ENCODE peak calls at places on chromosomes 2 and 18, in five cellular contexts. One of them, this sample, is unnamed.

GRCh38 chr2:129575880-129576279 is 403.6 kb upstream of the RAB6C start:
- DNase-seq in neural crest cell: no peak
- DNase-seq in CD8-positive, alpha-beta T cell: no peak
- DNase-seq in AG04449: no peak
- DNase-seq in right lobe of liver: no peak
- DNase-seq in this sample: no peak

GRCh38 chr18:79765491-79766245 is 32.1 kb upstream of the KCNG2 start:
- DNase-seq in AG04449: no peak
- DNase-seq in neural crest cell: no peak
- DNase-seq in CD8-positive, alpha-beta T cell: no peak
- DNase-seq in right lobe of liver: peak
- DNase-seq in this sample: no peak

GRCh38 chr2:26513261-26513660 is 35.3 kb upstream of the OTOF start:
- DNase-seq in right lobe of liver: no peak
- DNase-seq in CD8-positive, alpha-beta T cell: no peak
- DNase-seq in AG04449: no peak
- DNase-seq in neural crest cell: no peak
- DNase-seq in this sample: no peak

GRCh38 chr2:155099784-155100183 is 401.3 kb downstream of the KCNJ3 start:
- DNase-seq in AG04449: no peak
- DNase-seq in neural crest cell: no peak
- DNase-seq in right lobe of liver: peak
- DNase-seq in CD8-positive, alpha-beta T cell: no peak
- DNase-seq in this sample: no peak

GRCh38 chr2:55718165-55719008 is 24.7 kb upstream of the PNPT1 start:
- DNase-seq in neural crest cell: peak
- DNase-seq in AG04449: peak
- DNase-seq in CD8-positive, alpha-beta T cell: peak
- DNase-seq in right lobe of liver: no peak
- DNase-seq in this sample: no peak

GRCh38 chr2:176088048-176088936 is 4.2 kb upstream of the HOXD13 start:
- DNase-seq in neural crest cell: peak
- DNase-seq in AG04449: no peak
- DNase-seq in CD8-positive, alpha-beta T cell: no peak
- DNase-seq in right lobe of liver: peak
- DNase-seq in this sample: no peak

GRCh38 chr2:235500761-235501662 is 7.2 kb downstream of the AGAP1 start:
- DNase-seq in AG04449: peak
- DNase-seq in CD8-positive, alpha-beta T cell: no peak
- DNase-seq in right lobe of liver: no peak
- DNase-seq in neural crest cell: no peak
- DNase-seq in this sample: no peak

GRCh38 chr2:120761164-120761861 is 25.6 kb downstream of the GLI2 start:
- DNase-seq in right lobe of liver: no peak
- DNase-seq in CD8-positive, alpha-beta T cell: no peak
- DNase-seq in AG04449: no peak
- DNase-seq in neural crest cell: no peak
- DNase-seq in this sample: no peak

GRCh38 chr2:136378712-136379595 is 261.0 kb upstream of the CXCR4 start:
- DNase-seq in right lobe of liver: no peak
- DNase-seq in CD8-positive, alpha-beta T cell: peak
- DNase-seq in AG04449: no peak
- DNase-seq in neural crest cell: peak
- DNase-seq in this sample: no peak

DNA sequence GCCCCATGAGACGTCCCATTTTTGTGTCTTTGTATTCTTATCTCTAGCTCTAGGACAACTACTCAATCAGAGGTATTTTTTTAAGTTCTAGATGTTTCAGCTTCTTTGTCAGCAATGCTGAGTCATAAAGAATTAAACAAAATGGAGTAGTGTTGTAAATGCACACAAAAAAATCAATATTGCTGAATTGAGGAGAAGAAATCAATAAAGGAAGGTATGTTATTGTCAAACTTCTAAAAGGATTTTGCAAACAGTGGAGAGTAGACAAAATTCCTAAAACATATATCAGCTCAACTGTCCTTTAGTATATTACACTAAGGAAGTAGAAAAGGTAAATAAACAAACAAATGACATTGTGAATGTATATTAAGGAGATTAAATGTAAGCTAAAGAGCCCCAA is 726.1 kb upstream of the NRXN1 start:
- DNase-seq in neural crest cell: no peak
- DNase-seq in CD8-positive, alpha-beta T cell: no peak
- DNase-seq in right lobe of liver: no peak
- DNase-seq in AG04449: no peak
- DNase-seq in this sample: no peak
- TF ChIP-seq CTCF in neural crest cell: no peak
- TF ChIP-seq CTCF in CD8-positive, alpha-beta T cell: no peak
- TF ChIP-seq CTCF in right lobe of liver: no peak
- TF ChIP-seq CTCF in AG04449: no peak
- TF ChIP-seq CTCF in this sample: no peak

DNA sequence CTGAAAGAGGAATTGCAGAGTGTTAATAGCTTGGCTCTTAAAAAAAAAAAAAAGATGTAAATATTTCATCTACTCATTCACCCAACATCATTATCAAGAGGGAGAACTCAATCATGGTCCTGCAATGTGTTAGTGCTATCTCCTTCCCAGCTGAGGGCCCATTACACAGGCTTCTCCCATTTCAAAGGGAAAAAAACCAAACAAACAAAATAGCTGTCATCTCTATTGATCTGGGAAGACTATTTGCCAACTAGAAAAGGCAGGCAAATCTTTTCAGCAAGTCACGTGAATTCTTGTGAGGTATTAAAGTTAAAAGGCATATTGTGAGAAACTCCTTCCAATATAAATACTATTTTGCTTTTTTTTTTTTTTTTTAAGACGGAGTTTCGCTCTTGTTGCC is 194.3 kb downstream of the MYO1B start:
- DNase-seq in neural crest cell: no peak
- DNase-seq in right lobe of liver: no peak
- DNase-seq in CD8-positive, alpha-beta T cell: no peak
- DNase-seq in AG04449: no peak
- DNase-seq in this sample: no peak
- TF ChIP-seq CTCF in neural crest cell: no peak
- TF ChIP-seq CTCF in right lobe of liver: no peak
- TF ChIP-seq CTCF in CD8-positive, alpha-beta T cell: no peak
- TF ChIP-seq CTCF in AG04449: no peak
- TF ChIP-seq CTCF in this sample: no peak

DNA sequence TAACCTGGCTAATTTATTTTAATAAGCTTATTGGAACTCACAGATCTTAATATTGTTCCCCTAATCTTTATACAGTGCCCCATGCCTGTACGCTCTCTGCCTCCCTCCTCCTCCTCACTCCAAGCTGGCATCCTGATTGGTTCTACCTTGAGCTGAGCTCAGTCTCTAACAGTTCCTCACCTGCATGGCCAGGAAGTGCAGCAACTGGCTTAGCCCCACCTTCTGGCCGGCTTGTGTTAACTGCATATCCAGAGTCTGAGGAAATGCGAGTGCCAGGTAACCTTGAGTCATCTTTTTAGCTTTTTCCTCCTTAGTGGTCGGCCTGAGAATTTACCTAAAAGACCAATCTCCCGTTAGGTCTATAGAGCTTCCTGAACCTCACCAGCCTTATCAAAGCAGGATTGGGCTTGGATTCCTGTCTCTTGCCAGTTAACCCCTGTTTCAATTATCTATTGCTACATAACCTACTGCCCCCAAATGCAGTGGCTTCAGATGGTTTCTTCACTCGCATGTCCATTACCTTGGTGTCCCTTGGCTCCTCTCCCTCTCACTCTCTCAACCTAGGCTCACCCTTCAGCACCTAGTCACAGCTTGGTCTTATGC is 89.5 kb upstream of the STK39 start:
- DNase-seq in neural crest cell: no peak
- DNase-seq in AG04449: no peak
- DNase-seq in right lobe of liver: no peak
- DNase-seq in CD8-positive, alpha-beta T cell: peak
- DNase-seq in this sample: no peak
- TF ChIP-seq CTCF in neural crest cell: peak
- TF ChIP-seq CTCF in AG04449: no peak
- TF ChIP-seq CTCF in right lobe of liver: peak
- TF ChIP-seq CTCF in CD8-positive, alpha-beta T cell: peak
- TF ChIP-seq CTCF in this sample: peak

GRCh38 chr2:220293966-220294365 is 666.5 kb downstream of the SLC4A3 start:
- DNase-seq in AG04449: no peak
- DNase-seq in CD8-positive, alpha-beta T cell: no peak
- DNase-seq in neural crest cell: no peak
- DNase-seq in right lobe of liver: no peak
- DNase-seq in this sample: no peak

GRCh38 chr2:220297093-220297492 is 669.7 kb downstream of the SLC4A3 start:
- DNase-seq in AG04449: no peak
- DNase-seq in CD8-positive, alpha-beta T cell: no peak
- DNase-seq in neural crest cell: no peak
- DNase-seq in right lobe of liver: no peak
- DNase-seq in this sample: no peak

GRCh38 chr2:220300806-220301205 is 673.4 kb downstream of the SLC4A3 start:
- DNase-seq in right lobe of liver: no peak
- DNase-seq in AG04449: no peak
- DNase-seq in neural crest cell: no peak
- DNase-seq in CD8-positive, alpha-beta T cell: no peak
- DNase-seq in this sample: no peak

GRCh38 chr2:220296174-220296573 is 668.7 kb downstream of the SLC4A3 start:
- DNase-seq in AG04449: no peak
- DNase-seq in right lobe of liver: no peak
- DNase-seq in CD8-positive, alpha-beta T cell: no peak
- DNase-seq in neural crest cell: no peak
- DNase-seq in this sample: no peak
- TF ChIP-seq CTCF in AG04449: no peak
- TF ChIP-seq CTCF in right lobe of liver: no peak
- TF ChIP-seq CTCF in CD8-positive, alpha-beta T cell: no peak
- TF ChIP-seq CTCF in neural crest cell: no peak
- TF ChIP-seq CTCF in this sample: no peak

DNA sequence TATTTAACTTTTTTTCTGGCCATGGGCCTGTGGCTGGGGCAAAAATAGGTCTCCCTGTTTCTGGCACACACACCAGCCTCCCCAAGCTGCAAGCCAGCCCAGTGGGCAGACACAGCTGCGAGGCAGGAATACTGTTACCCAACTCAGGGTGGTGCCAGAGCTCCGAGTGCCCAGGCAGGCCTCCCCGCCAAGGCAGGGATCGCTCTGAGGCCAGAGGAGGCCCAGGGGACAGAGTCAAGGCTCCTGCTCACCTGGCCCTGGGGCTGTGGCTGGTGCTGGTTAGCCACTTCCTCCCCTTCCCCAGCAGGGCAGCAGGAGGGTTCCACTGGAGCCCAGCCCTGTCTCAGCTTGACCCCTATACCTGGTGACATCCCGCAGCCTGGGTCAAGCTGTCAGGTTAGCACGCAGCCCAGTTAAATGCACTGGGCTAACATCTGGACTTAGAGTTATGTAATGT is 67.1 kb upstream of the EPAS1 start:
- DNase-seq in AG04449: no peak
- DNase-seq in neural crest cell: no peak
- DNase-seq in right lobe of liver: peak
- DNase-seq in CD8-positive, alpha-beta T cell: no peak
- DNase-seq in this sample: peak
- TF ChIP-seq CTCF in AG04449: no peak
- TF ChIP-seq CTCF in neural crest cell: no peak
- TF ChIP-seq CTCF in right lobe of liver: peak
- TF ChIP-seq CTCF in CD8-positive, alpha-beta T cell: no peak
- TF ChIP-seq CTCF in this sample: peak

DNA sequence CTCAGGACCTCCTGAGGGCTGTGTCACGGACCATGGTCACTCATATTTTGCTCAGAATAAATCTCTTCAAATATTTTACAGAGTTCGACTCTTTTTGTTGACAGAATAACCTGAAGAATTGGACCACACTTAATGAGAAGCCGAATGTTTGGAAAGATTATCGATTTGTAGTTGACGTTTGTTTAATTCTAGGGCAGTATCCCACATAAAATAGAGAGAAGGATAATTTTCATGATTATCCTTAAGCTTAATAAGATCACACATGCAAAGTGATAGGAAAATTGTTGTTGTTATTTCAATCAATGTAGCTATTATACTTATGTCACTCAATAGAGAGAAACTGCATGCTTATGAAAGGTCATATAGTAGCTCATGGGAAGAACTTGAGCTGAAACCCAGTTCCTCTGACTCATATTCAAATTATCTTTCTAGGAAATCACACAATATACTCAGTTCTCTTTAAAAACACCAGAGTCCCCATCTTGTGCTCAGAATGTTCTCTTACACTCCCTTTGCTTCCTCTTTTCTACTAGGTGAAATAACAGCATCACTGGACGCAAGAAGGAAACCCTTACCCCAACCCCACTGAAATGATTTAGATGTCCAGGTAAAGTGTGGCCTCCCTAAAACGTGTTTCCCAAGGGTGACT is 982.1 kb downstream of the TSN start:
- DNase-seq in AG04449: no peak
- DNase-seq in CD8-positive, alpha-beta T cell: no peak
- DNase-seq in right lobe of liver: no peak
- DNase-seq in neural crest cell: no peak
- DNase-seq in this sample: no peak
- TF ChIP-seq CTCF in AG04449: no peak
- TF ChIP-seq CTCF in CD8-positive, alpha-beta T cell: no peak
- TF ChIP-seq CTCF in right lobe of liver: no peak
- TF ChIP-seq CTCF in neural crest cell: no peak
- TF ChIP-seq CTCF in this sample: no peak

GRCh38 chr18:1513519-1513918 is 608.8 kb downstream of the ADCYAP1 start:
- DNase-seq in right lobe of liver: no peak
- DNase-seq in AG04449: no peak
- DNase-seq in neural crest cell: no peak
- DNase-seq in CD8-positive, alpha-beta T cell: no peak
- DNase-seq in this sample: no peak
- TF ChIP-seq CTCF in right lobe of liver: peak
- TF ChIP-seq CTCF in AG04449: no peak
- TF ChIP-seq CTCF in neural crest cell: no peak
- TF ChIP-seq CTCF in CD8-positive, alpha-beta T cell: no peak
- TF ChIP-seq CTCF in this sample: no peak

GRCh38 chr18:39190508-39190907 is 1624.9 kb upstream of the CELF4 start:
- DNase-seq in CD8-positive, alpha-beta T cell: no peak
- DNase-seq in right lobe of liver: no peak
- DNase-seq in neural crest cell: no peak
- DNase-seq in AG04449: no peak
- DNase-seq in this sample: no peak

GRCh38 chr18:39191931-39192330 is 1626.3 kb upstream of the CELF4 start:
- DNase-seq in CD8-positive, alpha-beta T cell: no peak
- DNase-seq in right lobe of liver: no peak
- DNase-seq in neural crest cell: no peak
- DNase-seq in AG04449: no peak
- DNase-seq in this sample: no peak

GRCh38 chr18:39186008-39186407 is 1620.4 kb upstream of the CELF4 start:
- DNase-seq in AG04449: no peak
- DNase-seq in right lobe of liver: no peak
- DNase-seq in CD8-positive, alpha-beta T cell: no peak
- DNase-seq in neural crest cell: no peak
- DNase-seq in this sample: no peak

GRCh38 chr18:39191058-39191457 is 1625.5 kb upstream of the CELF4 start:
- DNase-seq in AG04449: no peak
- DNase-seq in right lobe of liver: no peak
- DNase-seq in CD8-positive, alpha-beta T cell: no peak
- DNase-seq in neural crest cell: no peak
- DNase-seq in this sample: no peak

GRCh38 chr18:39188278-39188677 is 1622.7 kb upstream of the CELF4 start:
- DNase-seq in AG04449: no peak
- DNase-seq in right lobe of liver: no peak
- DNase-seq in CD8-positive, alpha-beta T cell: no peak
- DNase-seq in neural crest cell: no peak
- DNase-seq in this sample: no peak
- TF ChIP-seq CTCF in AG04449: no peak
- TF ChIP-seq CTCF in right lobe of liver: no peak
- TF ChIP-seq CTCF in CD8-positive, alpha-beta T cell: no peak
- TF ChIP-seq CTCF in neural crest cell: no peak
- TF ChIP-seq CTCF in this sample: no peak